ENCODE peak calls at places on chromosomes 1 and 21, in five cellular contexts. X is uterus, P is suprapubic skin, K is ovary, E is heart left ventricle. L is an unnamed sample. For H3K4me1, the result is how much of the 10 kb centered on the place peaks cover.

GRCh38 chr1:190475394-190476250 is 2.0 kb downstream of the BRINP3 start:
- DNase-seq in X (no peak), P (no peak), K (no peak), E (no peak), L (no peak)

GRCh38 chr21:32494946-32495703 is 82.6 kb downstream of the EVA1C start:
- DNase-seq in X (peak), P (no peak), K (no peak), E (no peak), L (no peak)

GRCh38 chr1:31415658-31416057 is 2.6 kb downstream of the SERINC2 start:
- DNase-seq in X (no peak), P (no peak), K (no peak), E (no peak), L (no peak)

GRCh38 chr1:222892137-222892763 is 77.4 kb downstream of the DISP1 start:
- DNase-seq in X (no peak), P (no peak), K (no peak), E (no peak), L (no peak)

GRCh38 chr1:152728986-152729385 is 21.0 kb downstream of the LCE4A start:
- DNase-seq in X (no peak), P (no peak), K (no peak), E (no peak), L (no peak)

GRCh38 chr21:37873655-37874054 is 42.6 kb downstream of the KCNJ6 start:
- DNase-seq in X (no peak), P (no peak), K (no peak), E (no peak), L (no peak)

GRCh38 chr1:57844382-57844980 is 420.6 kb upstream of the DAB1 start:
- DNase-seq in X (no peak), P (no peak), K (no peak), E (no peak), L (no peak)

GRCh38 chr21:15870819-15871218 is 141.0 kb downstream of the USP25 start:
- DNase-seq in X (no peak), P (no peak), K (no peak), E (no peak), L (no peak)

GRCh38 chr1:150836129-150836773 is 28.2 kb upstream of the CTSK start:
- DNase-seq in X (no peak), P (no peak), K (no peak), E (no peak), L (no peak)

GRCh38 chr1:27864264-27864895 is 8.0 kb upstream of the THEMIS2 start:
- DNase-seq in X (no peak), P (no peak), K (no peak), E (no peak), L (no peak)

GRCh38 chr21:38669186-38669585 is 136.5 kb upstream of the ETS2 start:
- DNase-seq in X (no peak), P (no peak), K (no peak), E (no peak), L (no peak)

GRCh38 chr21:34970566-34970965 is 78.5 kb downstream of the RUNX1 start:
- DNase-seq in X (no peak), P (no peak), K (no peak), E (no peak), L (no peak)

GRCh38 chr1:36843906-36844610 is 190.3 kb downstream of the GRIK3 start:
- DNase-seq in X (no peak), P (no peak), K (no peak), E (no peak), L (no peak)

GRCh38 chr1:47872871-47873270 is 124.3 kb downstream of the TRABD2B start:
- DNase-seq in X (no peak), P (no peak), K (no peak), E (no peak), L (no peak)

GRCh38 chr1:197453376-197454058 is 185.5 kb downstream of the CRB1 start:
- DNase-seq in X (no peak), P (no peak), K (no peak), E (no peak), L (no peak)
- H3K4me1 ChIP-seq in X (under half), P (under half), K (under half), E (under half), L (under half)

DNA sequence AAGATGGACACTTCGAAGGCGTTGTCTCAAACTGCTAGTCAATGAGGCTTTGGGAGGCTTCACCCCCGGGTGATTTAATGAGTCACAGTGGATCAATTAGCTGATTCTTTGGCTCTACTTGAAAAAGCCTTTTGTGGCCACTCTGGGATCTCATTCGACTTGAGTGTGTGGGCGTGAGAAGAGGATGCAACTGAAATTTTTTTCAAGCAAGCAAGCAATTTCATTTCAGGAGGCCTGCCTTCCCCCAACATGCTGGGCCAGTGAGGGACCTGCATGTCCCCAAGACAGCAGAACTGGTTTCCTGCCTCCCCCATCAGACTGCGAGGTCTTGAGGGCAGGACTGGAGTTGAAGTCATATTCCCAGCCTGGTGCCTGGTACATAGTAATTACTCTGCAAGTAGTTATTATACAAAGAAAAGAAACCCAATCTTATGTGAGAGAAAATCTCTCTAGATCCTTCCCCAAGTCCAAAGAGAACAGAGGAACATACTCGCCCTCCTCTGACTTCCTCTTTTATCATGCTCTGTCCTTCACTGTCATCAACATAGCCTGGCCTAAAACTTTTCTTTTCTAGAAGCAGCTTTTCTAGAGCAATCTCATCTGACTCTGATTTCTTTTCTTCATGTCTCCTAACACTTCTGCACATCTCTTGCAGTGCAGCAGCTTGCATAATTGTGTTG is 22.7 kb downstream of the SYT6 start:
- DNase-seq in X (no peak), P (no peak), K (no peak), E (no peak), L (no peak)
- H3K27ac ChIP-seq in X (no peak), P (no peak), K (no peak), E (no peak), L (no peak)

DNA sequence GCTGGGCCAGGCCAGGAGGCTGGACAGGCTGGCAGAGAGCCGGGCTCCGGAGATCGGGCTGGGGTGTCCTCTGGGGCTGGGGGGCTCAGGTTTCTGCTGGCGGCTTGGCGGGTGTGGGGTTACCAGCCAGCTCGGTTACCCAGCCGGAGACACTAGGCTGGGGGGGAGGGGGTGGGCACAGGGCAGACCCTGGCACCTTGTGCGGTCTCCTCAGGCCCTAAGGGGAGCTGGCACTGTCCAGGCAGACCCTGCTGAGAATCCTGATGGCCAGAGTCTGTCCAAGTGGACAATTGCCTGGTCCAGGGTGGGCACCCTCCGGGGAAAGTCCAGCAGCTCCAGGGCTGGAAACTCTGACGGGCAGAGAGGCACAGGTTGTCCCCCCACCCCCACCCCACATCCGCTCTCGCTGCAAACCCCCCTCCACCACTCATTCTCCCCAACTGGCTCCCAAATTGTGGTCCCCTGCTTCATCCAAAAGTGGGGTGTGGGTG is 6.7 kb downstream of the ZBTB7B start:
- DNase-seq in X (no peak), P (no peak), K (no peak), E (no peak), L (no peak)
- H3K4me3 ChIP-seq in X (no peak), P (peak), K (no peak), E (no peak), L (peak)

DNA sequence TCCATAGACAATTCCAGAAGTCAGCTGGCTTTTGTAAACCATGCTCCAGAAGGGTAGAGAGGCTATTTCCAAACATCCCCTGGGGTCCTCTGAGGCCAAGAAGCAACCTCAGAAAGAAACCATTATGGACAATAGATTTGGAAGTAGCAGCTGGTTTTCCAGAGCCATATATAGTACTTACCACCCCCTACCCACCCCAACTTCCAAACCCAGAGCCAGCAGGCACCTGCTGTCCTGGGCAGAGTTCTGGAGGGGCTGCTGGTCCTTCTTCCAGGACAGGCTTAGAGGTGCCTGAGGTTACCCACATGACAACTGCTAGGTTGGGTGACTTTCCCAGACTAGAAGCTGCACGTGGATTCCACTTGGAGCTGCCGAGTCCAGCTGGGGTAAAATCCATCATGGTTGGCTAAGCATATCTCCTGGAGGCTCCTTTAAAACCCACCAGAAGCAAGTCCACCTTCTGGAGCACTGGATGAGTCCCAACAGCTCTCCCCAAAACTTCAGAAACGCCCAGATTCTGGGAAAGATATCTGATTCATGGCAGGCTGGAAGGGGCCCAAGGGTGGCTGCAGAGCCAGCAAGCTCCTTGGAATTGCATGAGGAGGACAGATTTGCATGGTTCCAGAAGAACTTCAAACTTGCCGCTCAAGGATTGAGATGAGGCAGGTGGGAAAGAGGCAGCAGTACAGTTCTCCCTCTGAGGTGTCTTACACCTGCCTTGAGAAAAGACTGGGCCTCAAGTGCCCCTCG is 5.8 kb downstream of the MYCL start:
- DNase-seq in X (no peak), P (no peak), K (no peak), E (no peak), L (no peak)
- H3K4me1 ChIP-seq in X (under half), P (half or more), K (under half), E (under half), L (under half)

DNA sequence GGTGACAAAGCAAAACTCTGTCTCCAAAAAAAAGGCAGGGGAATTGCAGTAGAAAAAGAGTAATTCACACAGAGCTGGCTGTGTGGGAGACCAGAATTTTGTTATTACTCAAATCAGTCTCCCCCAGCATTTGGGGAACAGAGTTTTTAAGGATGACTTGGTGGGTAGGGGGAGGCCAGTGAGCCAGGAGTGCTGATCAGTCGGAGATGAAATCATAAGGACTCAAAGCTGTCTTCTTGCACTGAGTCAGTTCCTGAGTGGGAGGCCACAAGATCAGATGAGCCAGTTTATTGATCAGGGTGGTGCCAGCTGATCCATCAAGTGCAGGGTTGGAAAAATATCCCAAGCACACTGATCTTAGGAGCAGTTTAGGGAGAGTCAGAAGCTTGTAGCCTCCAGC is 23.7 kb upstream of the EDARADD start:
- DNase-seq in X (no peak), P (no peak), K (no peak), E (no peak), L (no peak)
- H3K27ac ChIP-seq in X (no peak), P (no peak), K (no peak), E (no peak), L (no peak)

DNA sequence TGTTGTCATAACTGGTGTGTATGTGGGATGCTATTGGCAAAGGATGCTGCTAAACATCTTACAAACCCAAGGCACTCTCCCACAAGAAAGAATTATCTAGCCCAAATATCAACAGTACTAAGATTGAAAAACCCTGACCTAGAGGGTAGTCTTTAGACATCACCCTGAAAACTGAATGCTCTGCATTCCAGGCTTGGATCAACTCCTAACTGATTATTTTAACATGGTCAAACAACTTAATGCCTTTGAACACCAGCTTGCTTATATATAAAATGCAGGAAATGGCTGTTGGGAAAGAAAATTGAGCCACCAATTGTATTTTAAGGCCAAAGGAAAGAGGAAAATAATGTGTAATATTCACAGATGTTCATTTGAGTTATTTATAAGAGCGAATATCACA is 72.2 kb upstream of the C1orf87 start:
- DNase-seq in X (no peak), P (no peak), K (no peak), E (no peak), L (no peak)
- H3K4me3 ChIP-seq in X (no peak), P (no peak), K (no peak), E (no peak), L (no peak)

GRCh38 chr1:226685196-226685820 is 53.8 kb downstream of the ITPKB start:
- DNase-seq in X (no peak), P (peak), K (peak), E (no peak), L (no peak)

GRCh38 chr1:226679853-226680516 is 59.1 kb downstream of the ITPKB start:
- DNase-seq in X (peak), P (peak), K (peak), E (peak), L (peak)

GRCh38 chr1:226681652-226682493 is 57.2 kb downstream of the ITPKB start:
- DNase-seq in X (no peak), P (no peak), K (no peak), E (no peak), L (no peak)

GRCh38 chr1:226680653-226681052 is 58.4 kb downstream of the ITPKB start:
- DNase-seq in X (no peak), P (no peak), K (no peak), E (no peak), L (no peak)

GRCh38 chr1:226682841-226683800 is 56.0 kb downstream of the ITPKB start:
- DNase-seq in X (no peak), P (no peak), K (no peak), E (no peak), L (no peak)
- H3K4me1 ChIP-seq in X (under half), P (half or more), K (under half), E (under half), L (under half)

L was measured in lung.